ENCODE peak calls at places on chromosomes 16 and 17, in seven cellular contexts. One of them, this sample, is unnamed.

GRCh38 chr17:70128727-70129238 is 40.5 kb upstream of the KCNJ2 start:
- DNase-seq in HS-5: no peak
- DNase-seq in T47D: no peak
- DNase-seq in smooth muscle cell of the brain vasculature: no peak
- DNase-seq in T-helper 9 cell: no peak
- DNase-seq in omental fat pad: no peak
- DNase-seq in transverse colon: no peak
- DNase-seq in this sample: no peak

GRCh38 chr17:74604200-74604599 is 12.1 kb upstream of the CD300LD start:
- DNase-seq in T-helper 9 cell: no peak
- DNase-seq in omental fat pad: no peak
- DNase-seq in T47D: no peak
- DNase-seq in smooth muscle cell of the brain vasculature: no peak
- DNase-seq in HS-5: no peak
- DNase-seq in transverse colon: no peak
- DNase-seq in this sample: no peak

GRCh38 chr16:84088695-84089395 is 27.9 kb downstream of the MBTPS1 start:
- DNase-seq in transverse colon: peak
- DNase-seq in omental fat pad: no peak
- DNase-seq in T47D: peak
- DNase-seq in T-helper 9 cell: peak
- DNase-seq in HS-5: no peak
- DNase-seq in smooth muscle cell of the brain vasculature: no peak
- DNase-seq in this sample: peak

GRCh38 chr16:19114359-19115147 is 789 bp downstream of the ITPRIPL2 start:
- DNase-seq in transverse colon: peak
- DNase-seq in T47D: peak
- DNase-seq in HS-5: no peak
- DNase-seq in smooth muscle cell of the brain vasculature: no peak
- DNase-seq in omental fat pad: peak
- DNase-seq in T-helper 9 cell: no peak
- DNase-seq in this sample: peak

GRCh38 chr17:77778636-77779524 is 179.6 kb upstream of the TNRC6C start:
- DNase-seq in HS-5: no peak
- DNase-seq in transverse colon: peak
- DNase-seq in T47D: peak
- DNase-seq in smooth muscle cell of the brain vasculature: no peak
- DNase-seq in omental fat pad: no peak
- DNase-seq in T-helper 9 cell: no peak
- DNase-seq in this sample: no peak

GRCh38 chr17:49928826-49929475 is 40.0 kb upstream of the DLX4 start:
- DNase-seq in T-helper 9 cell: no peak
- DNase-seq in HS-5: peak
- DNase-seq in transverse colon: no peak
- DNase-seq in smooth muscle cell of the brain vasculature: no peak
- DNase-seq in T47D: no peak
- DNase-seq in omental fat pad: no peak
- DNase-seq in this sample: no peak

GRCh38 chr16:28069921-28070794 is 6.6 kb upstream of the GSG1L start:
- DNase-seq in smooth muscle cell of the brain vasculature: no peak
- DNase-seq in T-helper 9 cell: no peak
- DNase-seq in omental fat pad: no peak
- DNase-seq in transverse colon: no peak
- DNase-seq in T47D: no peak
- DNase-seq in HS-5: no peak
- DNase-seq in this sample: no peak

GRCh38 chr16:54928421-54929089 is 2.1 kb upstream of the IRX5 start:
- DNase-seq in transverse colon: no peak
- DNase-seq in T47D: peak
- DNase-seq in T-helper 9 cell: no peak
- DNase-seq in omental fat pad: no peak
- DNase-seq in HS-5: no peak
- DNase-seq in smooth muscle cell of the brain vasculature: no peak
- DNase-seq in this sample: peak

GRCh38 chr16:79901522-79901921 is 301.0 kb upstream of the MAF start:
- DNase-seq in smooth muscle cell of the brain vasculature: no peak
- DNase-seq in HS-5: no peak
- DNase-seq in omental fat pad: no peak
- DNase-seq in T-helper 9 cell: no peak
- DNase-seq in T47D: no peak
- DNase-seq in transverse colon: no peak
- DNase-seq in this sample: no peak

GRCh38 chr17:12296120-12296727 is 275.5 kb downstream of the MAP2K4 start:
- DNase-seq in omental fat pad: no peak
- DNase-seq in T-helper 9 cell: no peak
- DNase-seq in HS-5: no peak
- DNase-seq in smooth muscle cell of the brain vasculature: no peak
- DNase-seq in T47D: no peak
- DNase-seq in transverse colon: no peak
- DNase-seq in this sample: no peak

GRCh38 chr17:2176484-2177175 is 121.7 kb downstream of the HIC1 start:
- DNase-seq in T47D: no peak
- DNase-seq in omental fat pad: no peak
- DNase-seq in T-helper 9 cell: no peak
- DNase-seq in transverse colon: no peak
- DNase-seq in smooth muscle cell of the brain vasculature: no peak
- DNase-seq in HS-5: no peak
- DNase-seq in this sample: no peak

GRCh38 chr17:52824542-52824941 is 666.0 kb upstream of the CA10 start:
- DNase-seq in HS-5: no peak
- DNase-seq in transverse colon: peak
- DNase-seq in T47D: no peak
- DNase-seq in omental fat pad: no peak
- DNase-seq in smooth muscle cell of the brain vasculature: no peak
- DNase-seq in T-helper 9 cell: no peak
- DNase-seq in this sample: no peak

GRCh38 chr17:38663125-38663751 is 11.5 kb downstream of the EPOP start:
- DNase-seq in omental fat pad: no peak
- DNase-seq in transverse colon: peak
- DNase-seq in T47D: peak
- DNase-seq in HS-5: no peak
- DNase-seq in smooth muscle cell of the brain vasculature: no peak
- DNase-seq in T-helper 9 cell: no peak
- DNase-seq in this sample: peak

GRCh38 chr17:28972437-28972836 is 21.1 kb upstream of the PHF12 start:
- DNase-seq in T-helper 9 cell: no peak
- DNase-seq in HS-5: no peak
- DNase-seq in omental fat pad: no peak
- DNase-seq in T47D: no peak
- DNase-seq in smooth muscle cell of the brain vasculature: no peak
- DNase-seq in transverse colon: no peak
- DNase-seq in this sample: no peak

GRCh38 chr17:29115906-29116651 is 64.1 kb downstream of the MYO18A start:
- DNase-seq in T-helper 9 cell: no peak
- DNase-seq in transverse colon: no peak
- DNase-seq in T47D: peak
- DNase-seq in omental fat pad: no peak
- DNase-seq in HS-5: no peak
- DNase-seq in smooth muscle cell of the brain vasculature: no peak
- DNase-seq in this sample: peak

GRCh38 chr17:44628234-44629188 is 27.8 kb upstream of the MEIOC start:
- DNase-seq in HS-5: no peak
- DNase-seq in omental fat pad: no peak
- DNase-seq in transverse colon: no peak
- DNase-seq in T-helper 9 cell: no peak
- DNase-seq in smooth muscle cell of the brain vasculature: no peak
- DNase-seq in T47D: no peak
- DNase-seq in this sample: peak

GRCh38 chr16:89828870-89829629 is 775 bp downstream of the SPIRE2 start:
- DNase-seq in T47D: peak
- DNase-seq in transverse colon: no peak
- DNase-seq in smooth muscle cell of the brain vasculature: no peak
- DNase-seq in omental fat pad: no peak
- DNase-seq in T-helper 9 cell: no peak
- DNase-seq in HS-5: no peak
- DNase-seq in this sample: no peak

GRCh38 chr16:85451646-85452363 is 161.3 kb upstream of the GSE1 start:
- DNase-seq in smooth muscle cell of the brain vasculature: no peak
- DNase-seq in HS-5: no peak
- DNase-seq in transverse colon: no peak
- DNase-seq in T47D: no peak
- DNase-seq in T-helper 9 cell: no peak
- DNase-seq in omental fat pad: no peak
- DNase-seq in this sample: no peak

GRCh38 chr16:1054660-1055556 is 17.6 kb upstream of the SSTR5 start:
- DNase-seq in smooth muscle cell of the brain vasculature: no peak
- DNase-seq in T-helper 9 cell: peak
- DNase-seq in transverse colon: peak
- DNase-seq in omental fat pad: no peak
- DNase-seq in HS-5: no peak
- DNase-seq in T47D: peak
- DNase-seq in this sample: peak

GRCh38 chr16:86300746-86301480 is 209.4 kb upstream of the FOXF1 start:
- DNase-seq in T-helper 9 cell: no peak
- DNase-seq in omental fat pad: no peak
- DNase-seq in HS-5: no peak
- DNase-seq in transverse colon: no peak
- DNase-seq in T47D: no peak
- DNase-seq in smooth muscle cell of the brain vasculature: no peak
- DNase-seq in this sample: no peak

GRCh38 chr17:79834575-79835469 is 4.4 kb downstream of the CBX4 start:
- DNase-seq in omental fat pad: no peak
- DNase-seq in transverse colon: no peak
- DNase-seq in smooth muscle cell of the brain vasculature: no peak
- DNase-seq in HS-5: no peak
- DNase-seq in T-helper 9 cell: peak
- DNase-seq in T47D: no peak
- DNase-seq in this sample: peak

GRCh38 chr16:22075043-22075757 is 17.1 kb upstream of the VWA3A start:
- DNase-seq in omental fat pad: no peak
- DNase-seq in T47D: no peak
- DNase-seq in HS-5: no peak
- DNase-seq in transverse colon: no peak
- DNase-seq in smooth muscle cell of the brain vasculature: no peak
- DNase-seq in T-helper 9 cell: no peak
- DNase-seq in this sample: no peak

GRCh38 chr16:87636741-87637140 is 34.4 kb downstream of the JPH3 start:
- DNase-seq in smooth muscle cell of the brain vasculature: no peak
- DNase-seq in T47D: no peak
- DNase-seq in omental fat pad: no peak
- DNase-seq in transverse colon: no peak
- DNase-seq in HS-5: no peak
- DNase-seq in T-helper 9 cell: no peak
- DNase-seq in this sample: no peak

GRCh38 chr17:57519199-57519598 is 225.9 kb downstream of the CCDC182 start:
- DNase-seq in transverse colon: no peak
- DNase-seq in smooth muscle cell of the brain vasculature: no peak
- DNase-seq in T-helper 9 cell: no peak
- DNase-seq in T47D: no peak
- DNase-seq in omental fat pad: no peak
- DNase-seq in HS-5: no peak
- DNase-seq in this sample: no peak

GRCh38 chr17:10613775-10614513 is 43.2 kb downstream of the MYH3 start:
- DNase-seq in HS-5: peak
- DNase-seq in T47D: no peak
- DNase-seq in transverse colon: no peak
- DNase-seq in T-helper 9 cell: no peak
- DNase-seq in smooth muscle cell of the brain vasculature: no peak
- DNase-seq in omental fat pad: no peak
- DNase-seq in this sample: no peak